ENCODE peak calls at places on chromosomes 7 and 10, in seven cellular contexts. U is adrenal gland; X is AG09319; N is ecto neural progenitor cell; P is effector memory CD8-positive, alpha-beta T cell; Q is OCI-LY7; T is glutamatergic neuron. D is an unnamed sample.

GRCh38 chr10:126430512-126430911 is 42.2 kb upstream of the ADAM12 start:
- DNase-seq in Q (no peak), T (no peak), P (no peak), U (no peak), N (no peak), X (no peak), D (no peak)

GRCh38 chr10:133186416-133187090 is 26.5 kb downstream of the KNDC1 start:
- DNase-seq in Q (no peak), U (no peak), N (no peak), P (no peak), X (no peak), T (peak), D (no peak)

GRCh38 chr7:55272328-55272727 is 92.8 kb upstream of the LANCL2 start:
- DNase-seq in X (no peak), N (no peak), Q (no peak), T (no peak), P (no peak), U (no peak), D (no peak)

GRCh38 chr7:36472141-36472729 is 82.6 kb downstream of the ANLN start:
- DNase-seq in N (no peak), X (no peak), T (no peak), P (no peak), U (no peak), Q (no peak), D (no peak)

GRCh38 chr10:8049151-8049873 is 5.2 kb upstream of the GATA3 start:
- DNase-seq in Q (no peak), T (no peak), U (no peak), N (peak), P (no peak), X (no peak), D (peak)

GRCh38 chr7:108062250-108063014 is 59.5 kb upstream of the LAMB1 start:
- DNase-seq in P (no peak), T (no peak), Q (no peak), N (no peak), U (no peak), X (no peak), D (no peak)

GRCh38 chr7:50710441-50711154 is 72.1 kb downstream of the GRB10 start:
- DNase-seq in X (no peak), Q (no peak), U (no peak), T (no peak), N (no peak), P (no peak), D (no peak)

GRCh38 chr10:21174670-21175495 is 277.8 kb upstream of the NEBL start:
- DNase-seq in X (no peak), Q (no peak), P (no peak), T (no peak), U (no peak), N (peak), D (no peak)